ENCODE peak calls at places on chromosomes 13 and 19, in eight cellular contexts. W is BE2C, D is neuronal stem cell, M is NT2/D1, O is cardiac fibroblast, C is colonic mucosa, R is keratinocyte, P is PC-3. V is an unnamed sample.

GRCh38 chr13:61162636-61163035 is 253.0 kb downstream of the PCDH20 start:
- DNase-seq in W (no peak), D (no peak), M (no peak), O (no peak), C (no peak), R (no peak), P (peak; percentile 18), V (no peak)

GRCh38 chr13:93621051-93621450 is 394.4 kb downstream of the GPC6 start:
- DNase-seq in W (no peak), D (no peak), M (no peak), O (no peak), C (no peak), R (no peak), P (no peak), V (no peak)

GRCh38 chr13:65292488-65292901 is 1937.6 kb downstream of the PCDH9 start:
- DNase-seq in W (peak; percentile 77), D (no peak), M (peak; percentile 5), O (peak; percentile 76), C (no peak), R (no peak), P (peak; percentile 25), V (peak; percentile 86)

GRCh38 chr13:113448885-113449692 is 4.2 kb downstream of the ADPRHL1 start:
- DNase-seq in W (no peak), D (no peak), M (no peak), O (peak; percentile 36), C (peak; percentile 85), R (peak; percentile 89), P (peak; percentile 93), V (no peak)

GRCh38 chr19:38047641-38048040 is 140.6 kb downstream of the SIPA1L3 start:
- DNase-seq in W (no peak), D (no peak), M (no peak), O (no peak), C (no peak), R (no peak), P (no peak), V (no peak)

GRCh38 chr19:19385900-19386339 is 19.6 kb upstream of the GATAD2A start:
- DNase-seq in W (no peak), D (no peak), M (no peak), O (no peak), C (no peak), R (no peak), P (no peak), V (peak; percentile 41)

GRCh38 chr13:109695402-109696190 is 90.8 kb downstream of the IRS2 start:
- DNase-seq in W (no peak), D (no peak), M (no peak), O (no peak), C (no peak), R (no peak), P (no peak), V (no peak)

GRCh38 chr19:4130635-4131438 is 6.9 kb upstream of the MAP2K2 start:
- DNase-seq in W (no peak), D (no peak), M (no peak), O (peak; percentile 74), C (no peak), R (no peak), P (peak; percentile 58), V (peak; percentile 88)

GRCh38 chr13:86324191-86324590 is 525.0 kb upstream of the SLITRK6 start:
- DNase-seq in W (no peak), D (no peak), M (no peak), O (no peak), C (no peak), R (no peak), P (no peak), V (no peak)

GRCh38 chr13:74889321-74889720 is 592.6 kb downstream of the TBC1D4 start:
- DNase-seq in W (no peak), D (no peak), M (no peak), O (peak; percentile 39), C (no peak), R (peak; percentile 23), P (peak; percentile 68), V (peak; percentile 61)

GRCh38 chr19:42634409-42635232 is 39.9 kb upstream of the CEACAM8 start:
- DNase-seq in W (peak; percentile 42), D (no peak), M (peak; percentile 30), O (peak; percentile 25), C (no peak), R (no peak), P (peak; percentile 65), V (peak; percentile 57)

GRCh38 chr13:61417171-61417570 is 1.5 kb upstream of the PCDH20 start:
- DNase-seq in W (no peak), D (no peak), M (no peak), O (no peak), C (no peak), R (no peak), P (no peak), V (no peak)

GRCh38 chr13:27967736-27968315 is 1.3 kb downstream of the CDX2 start:
- DNase-seq in W (no peak), D (no peak), M (no peak), O (no peak), C (no peak), R (no peak), P (no peak), V (no peak)

GRCh38 chr13:102651892-102652291 is 43.0 kb downstream of the METTL21C start:
- DNase-seq in W (no peak), D (no peak), M (no peak), O (peak; percentile 13), C (no peak), R (no peak), P (no peak), V (peak; percentile 33)

GRCh38 chr13:44157614-44158013 is 216.0 kb upstream of the SERP2 start:
- DNase-seq in W (no peak), D (no peak), M (no peak), O (no peak), C (no peak), R (no peak), P (no peak), V (no peak)

GRCh38 chr19:48135411-48135810 is 24.8 kb upstream of the PLA2G4C start:
- DNase-seq in W (peak; percentile 85), D (no peak), M (no peak), O (no peak), C (peak; percentile 25), R (no peak), P (no peak), V (no peak)

GRCh38 chr13:84651288-84651687 is 769.0 kb upstream of the SLITRK1 start:
- DNase-seq in W (no peak), D (no peak), M (no peak), O (peak; percentile 86), C (no peak), R (peak; percentile 42), P (peak; percentile 65), V (peak; percentile 95)

GRCh38 chr13:44050450-44051063 is 170.9 kb downstream of the LACC1 start:
- DNase-seq in W (no peak), D (no peak), M (no peak), O (peak; percentile 54), C (no peak), R (no peak), P (peak; percentile 62), V (peak; percentile 66)

GRCh38 chr13:64871742-64872141 is 2358.4 kb downstream of the PCDH9 start:
- DNase-seq in W (no peak), D (no peak), M (no peak), O (peak; percentile 31), C (no peak), R (no peak), P (no peak), V (no peak)

GRCh38 chr19:2033825-2034159 is 17.3 kb downstream of the MKNK2 start:
- DNase-seq in W (no peak), D (no peak), M (no peak), O (no peak), C (no peak), R (no peak), P (no peak), V (no peak)

GRCh38 chr13:45206340-45206739 is 5.5 kb upstream of the KCTD4 start:
- DNase-seq in W (no peak), D (no peak), M (no peak), O (peak; percentile 84), C (no peak), R (peak; percentile 78), P (peak; percentile 89), V (peak; percentile 95)
- H3K4me3 ChIP-seq in W (no peak overlapping the region), D (no peak overlapping the region), M (no peak overlapping the region), O (no peak overlapping the region), C (no peak overlapping the region), R (no peak overlapping the region), P (no peak overlapping the region), V (no peak overlapping the region)

GRCh38 chr13:38463047-38463446 is 113.4 kb downstream of the UFM1 start:
- DNase-seq in W (no peak), D (no peak), M (no peak), O (no peak), C (no peak), R (no peak), P (no peak), V (no peak)

GRCh38 chr13:38462605-38463004 is 113.0 kb downstream of the UFM1 start:
- DNase-seq in W (no peak), D (no peak), M (no peak), O (no peak), C (no peak), R (no peak), P (no peak), V (no peak)
- H3K4me3 ChIP-seq in W (no peak overlapping the region), D (no peak overlapping the region), M (no peak overlapping the region), O (no peak overlapping the region), C (no peak overlapping the region), R (no peak overlapping the region), P (no peak overlapping the region), V (no peak overlapping the region)

GRCh38 chr13:30738946-30739528 is 3.7 kb downstream of the ALOX5AP start:
- DNase-seq in W (no peak), D (no peak), M (no peak), O (no peak), C (no peak), R (no peak), P (no peak), V (no peak)

GRCh38 chr13:30742896-30743295 is 7.6 kb downstream of the ALOX5AP start:
- DNase-seq in W (no peak), D (no peak), M (no peak), O (no peak), C (no peak), R (no peak), P (no peak), V (no peak)

GRCh38 chr13:30737511-30738342 is 2.4 kb downstream of the ALOX5AP start:
- DNase-seq in W (no peak), D (no peak), M (no peak), O (no peak), C (no peak), R (no peak), P (no peak), V (no peak)

GRCh38 chr13:30738526-30738925 is 3.2 kb downstream of the ALOX5AP start:
- DNase-seq in W (no peak), D (no peak), M (no peak), O (no peak), C (no peak), R (no peak), P (no peak), V (no peak)

GRCh38 chr13:30739646-30740642 is 4.6 kb downstream of the ALOX5AP start:
- DNase-seq in W (no peak), D (no peak), M (no peak), O (peak; percentile 76), C (no peak), R (peak; percentile 78), P (peak; percentile 94), V (peak; percentile 83)
- H3K4me3 ChIP-seq in W (no peak overlapping the region), D (no peak overlapping the region), M (no peak overlapping the region), O (no peak overlapping the region), C (no peak overlapping the region), R (no peak overlapping the region), P (peak overlapping the region; percentile 45), V (peak overlapping the region; percentile 9)

DNA sequence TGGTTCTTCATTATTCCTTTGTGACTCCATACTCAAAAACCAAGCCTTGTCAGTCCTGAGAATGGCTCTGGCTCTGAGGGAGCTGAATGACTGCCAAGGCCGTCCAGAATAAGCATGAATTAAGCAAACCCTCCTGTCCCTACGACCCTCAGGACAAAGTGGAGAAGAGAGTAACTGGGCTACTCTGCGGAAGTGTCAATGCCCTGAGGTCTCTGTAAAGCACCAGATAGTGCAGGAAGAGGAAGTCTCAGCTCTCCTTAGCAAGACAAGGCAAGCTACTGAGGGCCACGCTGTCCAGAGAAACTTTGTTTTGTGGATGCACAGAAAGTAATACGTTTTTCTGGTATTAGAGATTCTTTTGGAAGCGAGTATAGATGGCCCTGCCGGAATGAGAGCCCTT is 94.1 kb downstream of the RNASEH2B start:
- DNase-seq in W (no peak), D (no peak), M (no peak), O (no peak), C (peak; percentile 10), R (no peak), P (no peak), V (no peak)
- H3K4me3 ChIP-seq in W (no peak overlapping the region), D (no peak overlapping the region), M (no peak overlapping the region), O (no peak overlapping the region), C (no peak overlapping the region), R (no peak overlapping the region), P (no peak overlapping the region), V (no peak overlapping the region)

V was measured in choroid plexus epithelial cell.